ENCODE peak calls at places on chromosomes 13 and 19, in six cellular contexts. One of them, this sample, is unnamed.

GRCh38 chr13:72304121-72304745 is 423.2 kb downstream of the MZT1 start:
- DNase-seq in cardiac fibroblast: peak
- DNase-seq in AG09319: no peak
- DNase-seq in GM12865: no peak
- DNase-seq in PC-3: no peak
- DNase-seq in cardiac muscle cell: peak
- DNase-seq in this sample: no peak

GRCh38 chr13:34731486-34731885 is 210.6 kb upstream of the NBEA start:
- DNase-seq in AG09319: no peak
- DNase-seq in PC-3: no peak
- DNase-seq in cardiac fibroblast: no peak
- DNase-seq in cardiac muscle cell: peak
- DNase-seq in GM12865: no peak
- DNase-seq in this sample: no peak

GRCh38 chr19:30374791-30375650 is 2.8 kb downstream of the ZNF536 start:
- DNase-seq in cardiac fibroblast: no peak
- DNase-seq in cardiac muscle cell: no peak
- DNase-seq in PC-3: no peak
- DNase-seq in GM12865: no peak
- DNase-seq in AG09319: no peak
- DNase-seq in this sample: no peak

GRCh38 chr13:99642841-99643240 is 141.6 kb downstream of the TM9SF2 start:
- DNase-seq in cardiac fibroblast: no peak
- DNase-seq in cardiac muscle cell: no peak
- DNase-seq in GM12865: no peak
- DNase-seq in PC-3: no peak
- DNase-seq in AG09319: no peak
- DNase-seq in this sample: no peak

GRCh38 chr13:92297971-92298942 is 899.8 kb downstream of the GPC5 start:
- DNase-seq in PC-3: no peak
- DNase-seq in cardiac muscle cell: no peak
- DNase-seq in GM12865: no peak
- DNase-seq in AG09319: no peak
- DNase-seq in cardiac fibroblast: no peak
- DNase-seq in this sample: no peak

GRCh38 chr19:3034845-3035541 is 5.9 kb upstream of the TLE2 start:
- DNase-seq in cardiac muscle cell: peak
- DNase-seq in PC-3: no peak
- DNase-seq in cardiac fibroblast: peak
- DNase-seq in AG09319: no peak
- DNase-seq in GM12865: peak
- DNase-seq in this sample: peak

GRCh38 chr13:57878291-57878690 is 246.7 kb downstream of the PCDH17 start:
- DNase-seq in cardiac muscle cell: no peak
- DNase-seq in AG09319: no peak
- DNase-seq in PC-3: no peak
- DNase-seq in GM12865: no peak
- DNase-seq in cardiac fibroblast: no peak
- DNase-seq in this sample: no peak

GRCh38 chr19:31881988-31882387 is 463.4 kb upstream of the ZNF507 start:
- DNase-seq in AG09319: no peak
- DNase-seq in PC-3: no peak
- DNase-seq in GM12865: no peak
- DNase-seq in cardiac muscle cell: no peak
- DNase-seq in cardiac fibroblast: no peak
- DNase-seq in this sample: no peak

GRCh38 chr13:24671367-24672117 is 8.7 kb upstream of the ATP12A start:
- DNase-seq in AG09319: peak
- DNase-seq in GM12865: peak
- DNase-seq in PC-3: peak
- DNase-seq in cardiac muscle cell: peak
- DNase-seq in cardiac fibroblast: peak
- DNase-seq in this sample: no peak

DNA sequence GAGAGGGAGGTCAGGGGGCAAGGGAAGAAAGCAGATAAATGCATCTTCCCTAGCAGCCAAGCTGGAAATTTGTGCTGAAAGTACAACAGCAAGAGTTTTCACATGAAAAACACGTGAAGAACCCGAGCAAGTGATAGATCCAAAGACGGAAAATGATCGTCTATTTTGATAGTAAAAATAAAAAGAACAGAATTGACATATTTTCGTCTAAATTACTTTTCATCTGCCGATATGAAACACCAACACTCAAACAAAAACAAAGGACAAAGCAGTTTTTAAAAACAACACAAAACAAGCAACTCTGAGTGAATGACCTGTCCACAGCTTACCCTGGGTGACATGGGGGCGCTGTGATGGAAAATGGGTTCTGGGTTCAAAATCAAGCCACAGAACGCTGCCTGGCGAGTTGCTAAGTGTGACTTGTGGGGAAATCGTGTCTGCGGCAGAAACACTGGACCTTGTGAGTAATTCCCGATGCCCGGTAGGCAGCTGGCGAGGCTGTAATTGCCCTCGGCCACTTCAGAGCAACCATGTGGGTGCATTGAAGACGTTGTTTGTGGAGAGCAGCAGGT is 7.3 kb downstream of the SOX1 start:
- DNase-seq in cardiac muscle cell: no peak
- DNase-seq in cardiac fibroblast: no peak
- DNase-seq in AG09319: no peak
- DNase-seq in PC-3: no peak
- DNase-seq in GM12865: no peak
- DNase-seq in this sample: no peak
- TF ChIP-seq CTCF in cardiac muscle cell: no peak
- TF ChIP-seq CTCF in cardiac fibroblast: no peak
- TF ChIP-seq CTCF in AG09319: no peak
- TF ChIP-seq CTCF in PC-3: no peak
- TF ChIP-seq CTCF in GM12865: no peak
- TF ChIP-seq CTCF in this sample: no peak

GRCh38 chr13:47598340-47598911 is 402.6 kb downstream of the SUCLA2 start:
- DNase-seq in GM12865: no peak
- DNase-seq in PC-3: peak
- DNase-seq in cardiac muscle cell: peak
- DNase-seq in cardiac fibroblast: peak
- DNase-seq in AG09319: no peak
- DNase-seq in this sample: no peak

GRCh38 chr13:47592256-47592655 is 408.8 kb downstream of the SUCLA2 start:
- DNase-seq in PC-3: no peak
- DNase-seq in cardiac fibroblast: no peak
- DNase-seq in GM12865: no peak
- DNase-seq in AG09319: no peak
- DNase-seq in cardiac muscle cell: no peak
- DNase-seq in this sample: no peak

DNA sequence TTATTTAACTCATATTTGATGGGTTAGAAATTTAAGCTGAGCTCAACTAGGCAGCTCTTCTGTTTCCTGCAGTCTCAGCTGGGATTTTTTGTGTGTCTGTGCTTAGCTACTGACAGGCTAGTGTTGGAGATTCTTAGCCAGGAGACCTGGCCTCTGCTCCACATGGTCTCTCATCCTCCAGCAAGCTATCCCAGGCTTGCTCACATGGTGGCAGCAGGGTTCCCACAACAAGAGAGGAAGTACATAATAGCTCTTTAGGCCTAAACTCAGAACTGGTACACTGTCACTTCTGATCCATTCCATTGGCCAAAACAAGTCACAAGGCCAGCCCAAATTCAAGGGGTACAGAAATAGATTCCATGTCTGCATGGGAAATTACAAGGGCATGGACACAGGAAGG is 406.2 kb downstream of the SUCLA2 start:
- DNase-seq in AG09319: no peak
- DNase-seq in GM12865: peak
- DNase-seq in PC-3: peak
- DNase-seq in cardiac muscle cell: peak
- DNase-seq in cardiac fibroblast: peak
- DNase-seq in this sample: peak
- TF ChIP-seq CTCF in AG09319: no peak
- TF ChIP-seq CTCF in GM12865: no peak
- TF ChIP-seq CTCF in PC-3: peak
- TF ChIP-seq CTCF in cardiac muscle cell: no peak
- TF ChIP-seq CTCF in cardiac fibroblast: no peak
- TF ChIP-seq CTCF in this sample: no peak

DNA sequence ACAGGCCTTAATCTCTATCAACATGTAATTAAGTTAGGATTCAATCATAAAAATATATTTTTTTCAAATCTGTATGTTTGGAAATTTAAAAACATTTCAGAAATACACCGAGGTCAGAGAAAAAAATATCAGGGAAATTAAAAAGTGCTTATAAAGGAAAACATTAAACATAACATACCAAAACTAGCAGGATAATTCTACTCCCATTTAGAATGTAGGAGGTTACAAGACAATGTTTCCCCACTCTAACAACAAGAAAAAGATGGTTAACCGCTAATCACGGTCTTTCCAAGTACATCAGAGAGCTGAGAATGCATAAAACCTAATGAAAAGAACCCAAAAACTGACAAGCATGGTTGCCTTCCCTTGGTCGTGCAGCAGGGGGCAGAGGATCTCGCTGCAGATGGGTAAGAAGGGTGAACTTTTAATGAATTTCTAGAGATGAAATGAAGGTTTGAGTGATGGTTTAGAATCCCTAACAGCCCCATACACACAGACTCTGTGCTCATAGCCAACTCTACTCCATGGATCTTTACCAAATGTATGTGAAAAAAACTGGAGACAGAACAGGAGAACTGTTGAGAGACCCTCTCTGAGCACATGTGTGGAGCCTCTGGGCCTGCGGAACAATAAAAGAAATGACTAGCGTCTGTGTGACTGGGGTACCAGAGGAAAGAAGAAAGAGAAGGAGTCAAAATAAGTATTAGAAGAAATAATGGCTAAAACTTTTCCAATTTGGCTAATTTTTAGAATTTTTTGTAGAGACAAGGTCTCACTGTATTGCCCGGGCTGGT is 51.3 kb upstream of the LSM14A start:
- DNase-seq in cardiac fibroblast: peak
- DNase-seq in cardiac muscle cell: peak
- DNase-seq in GM12865: peak
- DNase-seq in AG09319: no peak
- DNase-seq in PC-3: peak
- DNase-seq in this sample: peak
- TF ChIP-seq CTCF in cardiac fibroblast: peak
- TF ChIP-seq CTCF in cardiac muscle cell: peak
- TF ChIP-seq CTCF in GM12865: peak
- TF ChIP-seq CTCF in AG09319: peak
- TF ChIP-seq CTCF in PC-3: peak
- TF ChIP-seq CTCF in this sample: peak

GRCh38 chr19:43505186-43505456 is 575 bp upstream of the PHLDB3 start:
- DNase-seq in AG09319: no peak
- DNase-seq in PC-3: no peak
- DNase-seq in cardiac fibroblast: no peak
- DNase-seq in GM12865: no peak
- DNase-seq in cardiac muscle cell: no peak
- DNase-seq in this sample: no peak

GRCh38 chr19:43501661-43502418 is 2.7 kb downstream of the PHLDB3 start:
- DNase-seq in cardiac muscle cell: no peak
- DNase-seq in GM12865: no peak
- DNase-seq in PC-3: no peak
- DNase-seq in AG09319: no peak
- DNase-seq in cardiac fibroblast: peak
- DNase-seq in this sample: no peak

GRCh38 chr19:43502419-43502976 is 2.0 kb downstream of the PHLDB3 start:
- DNase-seq in AG09319: no peak
- DNase-seq in cardiac fibroblast: no peak
- DNase-seq in GM12865: no peak
- DNase-seq in cardiac muscle cell: no peak
- DNase-seq in PC-3: no peak
- DNase-seq in this sample: no peak

GRCh38 chr19:43504426-43505185 is at the start of gene PHLDB3:
- DNase-seq in AG09319: no peak
- DNase-seq in cardiac fibroblast: peak
- DNase-seq in PC-3: peak
- DNase-seq in cardiac muscle cell: peak
- DNase-seq in GM12865: peak
- DNase-seq in this sample: peak

DNA sequence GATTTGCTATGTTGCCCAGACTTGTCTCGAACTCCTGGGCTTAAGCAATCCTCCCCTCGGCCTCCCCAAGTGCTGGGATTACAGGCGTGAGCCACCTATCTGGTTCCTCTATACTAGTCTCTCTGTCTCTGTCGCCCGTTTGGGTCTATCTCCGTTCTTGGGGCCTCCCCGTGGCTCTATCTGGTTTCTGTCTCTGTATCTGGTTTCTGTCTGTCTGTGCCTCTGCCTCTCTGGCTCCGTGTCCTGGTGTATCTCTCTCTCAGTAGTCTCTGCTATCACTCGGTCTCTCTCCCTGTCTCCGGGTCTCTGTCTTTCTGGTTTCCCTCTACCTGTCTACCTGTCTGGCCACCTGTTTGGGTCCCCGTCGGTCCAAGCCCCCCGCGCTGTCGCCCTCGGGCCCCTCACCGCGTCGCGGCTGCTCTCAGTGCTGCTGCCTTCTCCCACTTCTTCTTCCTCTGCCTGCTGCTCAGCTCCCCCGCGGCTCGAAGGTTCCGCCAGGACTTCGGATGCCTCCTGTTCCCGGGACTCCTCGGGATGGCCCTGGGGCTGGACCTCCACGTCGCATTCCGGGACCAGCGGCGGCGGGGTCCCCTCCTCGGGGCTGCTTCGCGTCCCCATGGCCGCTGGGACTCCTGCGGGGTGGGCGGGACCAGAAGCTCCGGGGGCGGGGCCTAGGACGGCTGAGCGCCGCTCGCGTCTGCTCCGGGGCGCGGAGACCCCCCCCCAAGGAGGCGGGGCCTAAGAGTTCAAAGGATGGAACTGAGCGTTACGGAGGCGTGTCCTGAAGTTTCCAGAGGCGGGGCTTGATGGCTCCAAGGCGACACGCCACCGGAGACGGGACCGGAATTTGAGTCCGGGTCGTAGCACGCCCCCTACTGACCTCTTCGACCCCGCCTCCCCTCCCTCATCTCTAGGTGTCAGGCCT is 783 bp downstream of the PHLDB3 start:
- DNase-seq in GM12865: peak
- DNase-seq in cardiac fibroblast: peak
- DNase-seq in PC-3: peak
- DNase-seq in cardiac muscle cell: peak
- DNase-seq in AG09319: peak
- DNase-seq in this sample: peak
- TF ChIP-seq CTCF in GM12865: peak
- TF ChIP-seq CTCF in cardiac fibroblast: no peak
- TF ChIP-seq CTCF in PC-3: no peak
- TF ChIP-seq CTCF in cardiac muscle cell: no peak
- TF ChIP-seq CTCF in AG09319: peak
- TF ChIP-seq CTCF in this sample: no peak